ENCODE peak calls at places on chromosomes 12 and 14, in six cellular contexts. H is neural crest cell, C is sciatic nerve, K is non-pigmented ciliary epithelial cell, A is SIG-M5, L is left ventricle myocardium inferior. P is an unnamed sample.

GRCh38 chr14:43183916-43184315 is 1323.2 kb downstream of the FSCB start:
- DNase-seq in L (no peak), A (no peak), K (no peak), C (no peak), H (no peak), P (no peak)

GRCh38 chr14:105087308-105087962 is 22.2 kb upstream of the GPR132 start:
- DNase-seq in K (no peak), H (no peak), L (peak), C (peak), A (no peak), P (no peak)

GRCh38 chr14:67680121-67680602 is 5.7 kb upstream of the VTI1B start:
- DNase-seq in L (no peak), C (no peak), A (no peak), H (no peak), K (peak), P (no peak)

GRCh38 chr12:28569698-28570411 is 379.6 kb downstream of the CCDC91 start:
- DNase-seq in C (no peak), L (no peak), K (no peak), A (no peak), H (no peak), P (no peak)

GRCh38 chr14:64786296-64787149 is 82.3 kb downstream of the PLEKHG3 start:
- DNase-seq in K (no peak), L (no peak), C (no peak), H (no peak), A (no peak), P (no peak)

GRCh38 chr14:43005807-43006206 is 1399.1 kb downstream of the LRFN5 start:
- DNase-seq in H (no peak), A (no peak), C (no peak), K (no peak), L (no peak), P (no peak)

GRCh38 chr12:6775185-6775770 is 3.0 kb downstream of the LAG3 start:
- DNase-seq in K (no peak), C (no peak), L (no peak), A (no peak), H (no peak), P (no peak)

GRCh38 chr12:78880078-78880477 is 15.5 kb downstream of the SYT1 start:
- DNase-seq in K (no peak), A (no peak), C (no peak), H (no peak), L (no peak), P (no peak)

GRCh38 chr12:2845280-2845679 is 10.4 kb upstream of the NRIP2 start:
- DNase-seq in A (no peak), C (no peak), H (no peak), L (peak), K (no peak), P (no peak)

GRCh38 chr14:100285021-100285912 is 21.0 kb downstream of the SLC25A29 start:
- DNase-seq in K (no peak), A (no peak), L (peak), H (peak), C (peak), P (peak)

GRCh38 chr12:132490481-132491348 is 764 bp downstream of the FBRSL1 start:
- DNase-seq in C (no peak), L (no peak), A (no peak), H (no peak), K (no peak), P (no peak)

GRCh38 chr12:20444595-20445170 is 76.3 kb downstream of the PDE3A start:
- DNase-seq in L (no peak), A (no peak), K (no peak), C (no peak), H (no peak), P (no peak)

GRCh38 chr14:97641827-97642226 is 844.6 kb downstream of the VRK1 start:
- DNase-seq in H (no peak), L (no peak), A (no peak), K (no peak), C (no peak), P (no peak)

GRCh38 chr14:71399057-71399487 is 491.8 kb downstream of the PCNX1 start:
- DNase-seq in H (no peak), L (no peak), C (no peak), K (no peak), A (peak), P (no peak)

GRCh38 chr14:62743118-62743517 is 302.1 kb downstream of the KCNH5 start:
- DNase-seq in H (no peak), K (no peak), C (no peak), A (no peak), L (no peak), P (no peak)

GRCh38 chr14:89308232-89308959 is 108.6 kb downstream of the FOXN3 start:
- DNase-seq in H (no peak), L (no peak), A (no peak), C (no peak), K (no peak), P (no peak)

GRCh38 chr12:111643428-111643826 is 42.3 kb downstream of the BRAP start:
- DNase-seq in H (no peak), C (no peak), A (no peak), L (no peak), K (no peak), P (no peak)

GRCh38 chr12:108822458-108823205 is 34.8 kb downstream of the SSH1 start:
- DNase-seq in A (no peak), K (no peak), H (no peak), L (no peak), C (no peak), P (no peak)

GRCh38 chr12:109900752-109901580 is 892 bp downstream of the TCHP start:
- DNase-seq in L (no peak), C (no peak), A (no peak), K (no peak), H (no peak), P (peak)

GRCh38 chr12:64747681-64748080 is 11.5 kb downstream of the GNS start:
- DNase-seq in L (no peak), H (no peak), C (no peak), K (no peak), A (no peak), P (no peak)

GRCh38 chr12:124833693-124834122 is 30.0 kb downstream of the SCARB1 start:
- DNase-seq in C (no peak), H (peak), A (no peak), L (peak), K (no peak), P (peak)

GRCh38 chr14:70655110-70655826 is 13.6 kb downstream of the TTC9 start:
- DNase-seq in H (no peak), L (no peak), A (no peak), K (no peak), C (no peak), P (peak)

GRCh38 chr12:27460471-27460978 is 14.0 kb downstream of the SMCO2 start:
- DNase-seq in A (no peak), L (no peak), H (no peak), C (no peak), K (no peak), P (no peak)

GRCh38 chr14:54683882-54684794 is 117.2 kb downstream of the SAMD4A start:
- DNase-seq in C (no peak), K (peak), H (no peak), L (peak), A (no peak), P (peak)

GRCh38 chr14:64758711-64759554 is 54.7 kb downstream of the PLEKHG3 start:
- DNase-seq in H (no peak), K (peak), C (no peak), L (peak), A (no peak), P (no peak)

GRCh38 chr14:85093631-85094330 is 436.2 kb upstream of the FLRT2 start:
- DNase-seq in K (no peak), L (no peak), H (no peak), C (no peak), A (no peak), P (no peak)

GRCh38 chr12:12194206-12194605 is 72.6 kb downstream of the LRP6 start:
- DNase-seq in K (no peak), A (no peak), L (no peak), H (no peak), C (no peak), P (no peak)

GRCh38 chr12:23084236-23084995 is 459.4 kb downstream of the ETNK1 start:
- DNase-seq in H (no peak), C (no peak), A (no peak), K (peak), L (no peak), P (no peak)

GRCh38 chr12:10293570-10294227 is 14.0 kb upstream of the KLRD1 start:
- DNase-seq in C (no peak), K (no peak), L (no peak), A (no peak), H (no peak), P (no peak)

GRCh38 chr12:117134059-117134458 is 34.8 kb upstream of the TESC start:
- DNase-seq in A (no peak), H (no peak), L (no peak), K (no peak), C (no peak), P (no peak)

GRCh38 chr12:102347761-102348160 is 132.6 kb downstream of the IGF1 start:
- DNase-seq in L (no peak), C (no peak), K (no peak), H (no peak), A (no peak), P (no peak)

GRCh38 chr12:24879644-24880043 is 69.3 kb downstream of the BCAT1 start:
- DNase-seq in C (no peak), L (no peak), H (no peak), K (no peak), A (no peak), P (no peak)

GRCh38 chr14:51328942-51329350 is 88.9 kb downstream of the TMX1 start:
- DNase-seq in C (no peak), L (no peak), H (no peak), K (no peak), A (no peak), P (no peak)

GRCh38 chr12:67080637-67081036 is 188.5 kb upstream of the CAND1 start:
- DNase-seq in A (no peak), L (no peak), H (no peak), C (no peak), K (no peak), P (no peak)